ENCODE peak calls at places on chromosome 6, in nine cellular contexts. T is cardiac septum, V is T-helper 2 cell, H is Panc1, Q is M059J, S is caudate nucleus, Z is NAMALWA, P is endodermal cell, C is kidney tubule cell. E is an unnamed sample.

GRCh38 chr6:124958759-124959354 is 3.4 kb upstream of the RNF217 start:
- DNase-seq in S (no peak), T (no peak), Z (no peak), P (no peak), C (peak; percentile 69), H (no peak), V (no peak), Q (peak; percentile 87), E (no peak)

GRCh38 chr6:88238065-88238464 is 71.9 kb upstream of the CNR1 start:
- DNase-seq in S (no peak), Q (no peak), V (no peak), H (peak; percentile 12), Z (peak; percentile 65), P (peak; percentile 81), C (peak; percentile 45), T (no peak), E (peak; percentile 66)

GRCh38 chr6:82875573-82876185 is 190.0 kb downstream of the UBE3D start:
- DNase-seq in Z (no peak), V (no peak), H (peak; percentile 66), S (no peak), P (no peak), T (no peak), C (peak; percentile 97), Q (peak; percentile 99), E (no peak)

GRCh38 chr6:158911746-158912158 is 88.2 kb downstream of the RSPH3 start:
- DNase-seq in H (no peak), P (no peak), Q (no peak), S (no peak), Z (no peak), T (no peak), V (no peak), C (peak; percentile 28), E (no peak)

GRCh38 chr6:136365781-136366354 is 76.2 kb upstream of the BCLAF1 start:
- DNase-seq in C (no peak), H (no peak), Z (peak; percentile 3), Q (no peak), S (no peak), T (peak; percentile 81), P (no peak), V (no peak), E (no peak)

GRCh38 chr6:122996797-122997520 is 924 bp downstream of the CLVS2 start:
- DNase-seq in P (no peak), Q (no peak), T (no peak), V (no peak), C (no peak), S (no peak), Z (no peak), H (no peak), E (no peak)

GRCh38 chr6:41037107-41037900 is 1.7 kb downstream of the UNC5CL start:
- DNase-seq in P (no peak), H (no peak), C (peak; percentile 80), T (no peak), V (no peak), Z (no peak), Q (no peak), S (no peak), E (no peak)

GRCh38 chr6:131758920-131759319 is 48.1 kb upstream of the CTAGE9 start:
- DNase-seq in T (no peak), V (no peak), H (no peak), Q (peak; percentile 68), C (no peak), S (no peak), P (no peak), Z (no peak), E (no peak)

GRCh38 chr6:25215881-25216280 is 63.3 kb upstream of the CARMIL1 start:
- DNase-seq in C (no peak), V (no peak), Q (peak; percentile 58), Z (no peak), T (no peak), S (no peak), P (no peak), H (no peak), E (no peak)

GRCh38 chr6:150145830-150146229 is 3.0 kb downstream of the PPP1R14C start:
- DNase-seq in V (no peak), H (no peak), C (peak; percentile 77), Q (no peak), P (no peak), S (no peak), T (no peak), Z (no peak), E (no peak)

GRCh38 chr6:118663993-118664985 is 12.9 kb upstream of the CEP85L start:
- DNase-seq in H (no peak), S (no peak), V (no peak), C (peak; percentile 65), T (no peak), P (no peak), Q (no peak), Z (peak; percentile 49), E (no peak)

GRCh38 chr6:104606361-104606760 is 253.4 kb downstream of the HACE1 start:
- DNase-seq in Z (no peak), V (no peak), H (no peak), Q (no peak), P (peak; percentile 84), S (no peak), T (no peak), C (peak; percentile 13), E (peak; percentile 34)

GRCh38 chr6:104531591-104531990 is 328.1 kb downstream of the HACE1 start:
- DNase-seq in Q (no peak), Z (no peak), C (peak; percentile 4), T (no peak), P (no peak), V (no peak), S (no peak), H (no peak), E (no peak)

GRCh38 chr6:22363166-22363965 is 66.5 kb upstream of the PRL start:
- DNase-seq in Z (no peak), P (no peak), H (peak; percentile 13), T (no peak), V (no peak), Q (no peak), C (peak; percentile 19), S (no peak), E (no peak)

GRCh38 chr6:45951771-45952529 is 63.7 kb downstream of the CLIC5 start:
- DNase-seq in Q (no peak), T (no peak), S (no peak), P (no peak), V (no peak), C (no peak), Z (no peak), H (no peak), E (no peak)

GRCh38 chr6:38198219-38198618 is 378.7 kb downstream of the ZFAND3 start:
- DNase-seq in H (no peak), V (no peak), C (no peak), S (no peak), P (peak; percentile 39), Z (no peak), T (no peak), Q (no peak), E (no peak)

E was measured in H9.